ENCODE peak calls at places on chromosomes 13 and 19, in five cellular contexts. Q is H9, Y is AG04450, N is uterus, H is colonic mucosa. P is an unnamed sample.

GRCh38 chr19:44401108-44401786 is at the start of gene ZNF285:
- DNase-seq in Q (peak; percentile 97), Y (peak; percentile 94), N (peak; percentile 84), H (peak; percentile 93), P (peak; percentile 95)

GRCh38 chr19:9171393-9171991 is 7.3 kb upstream of the OR7D2 start:
- DNase-seq in Q (no peak), Y (no peak), N (no peak), H (no peak), P (no peak)

GRCh38 chr13:73618275-73618865 is 515.8 kb downstream of the KLF12 start:
- DNase-seq in Q (no peak), Y (no peak), N (no peak), H (peak; percentile 66), P (no peak)

GRCh38 chr13:94263038-94263437 is 216.4 kb downstream of the DCT start:
- DNase-seq in Q (no peak), Y (no peak), N (no peak), H (no peak), P (no peak)

GRCh38 chr19:16085115-16085514 is 8.8 kb downstream of the TPM4 start:
- DNase-seq in Q (no peak), Y (no peak), N (no peak), H (no peak), P (no peak)

GRCh38 chr19:14400913-14401312 is 18.2 kb downstream of the DDX39A start:
- DNase-seq in Q (no peak), Y (no peak), N (no peak), H (no peak), P (no peak)

GRCh38 chr19:6220385-6221191 is 59.2 kb downstream of the MLLT1 start:
- DNase-seq in Q (no peak), Y (no peak), N (peak; percentile 66), H (peak; percentile 38), P (peak; percentile 87)

GRCh38 chr13:48876289-48876688 is 99.4 kb upstream of the FNDC3A start:
- DNase-seq in Q (peak; percentile 69), Y (no peak), N (no peak), H (no peak), P (no peak)

GRCh38 chr13:101390461-101390860 is 25.8 kb downstream of the NALCN start:
- DNase-seq in Q (no peak), Y (no peak), N (no peak), H (no peak), P (no peak)

GRCh38 chr13:102945324-102945815 is 99.5 kb downstream of the ERCC5 start:
- DNase-seq in Q (no peak), Y (no peak), N (no peak), H (no peak), P (no peak)

GRCh38 chr19:51552996-51553725 is 17.9 kb upstream of the ZNF175 start:
- DNase-seq in Q (peak; percentile 91), Y (peak; percentile 23), N (no peak), H (peak; percentile 63), P (peak; percentile 73)

GRCh38 chr13:81487151-81487550 is 1146.2 kb upstream of the SPRY2 start:
- DNase-seq in Q (peak; percentile 50), Y (no peak), N (no peak), H (peak; percentile 22), P (no peak)

GRCh38 chr13:52892925-52893324 is 44.5 kb upstream of the PCDH8 start:
- DNase-seq in Q (no peak), Y (no peak), N (no peak), H (no peak), P (no peak)

GRCh38 chr13:85347251-85347650 is 452.0 kb downstream of the SLITRK6 start:
- DNase-seq in Q (no peak), Y (peak; percentile 2), N (no peak), H (no peak), P (no peak)

GRCh38 chr13:97000295-97000925 is 6.1 kb upstream of the OXGR1 start:
- DNase-seq in Q (no peak), Y (no peak), N (no peak), H (no peak), P (no peak)

GRCh38 chr19:48271531-48272151 is 1.8 kb downstream of the ZNF114 start:
- DNase-seq in Q (peak; percentile 80), Y (no peak), N (peak; percentile 28), H (peak; percentile 32), P (peak; percentile 31)

GRCh38 chr19:10544753-10545251 is 1.1 kb downstream of the ATG4D start:
- DNase-seq in Q (no peak), Y (no peak), N (no peak), H (peak; percentile 25), P (no peak)

GRCh38 chr19:56258272-56258671 is 14.3 kb upstream of the EDDM13 start:
- DNase-seq in Q (no peak), Y (no peak), N (no peak), H (no peak), P (no peak)
- H3K27me3 ChIP-seq in Q (no peaks in the 10 kb centered on the region), Y (no peaks in the 10 kb centered on the region), N (no peaks in the 10 kb centered on the region), H (no peaks in the 10 kb centered on the region), P (no peaks in the 10 kb centered on the region)

GRCh38 chr13:112911285-112911701 is 57.7 kb upstream of the MCF2L start:
- DNase-seq in Q (no peak), Y (no peak), N (no peak), H (no peak), P (no peak)

GRCh38 chr13:112911883-112912282 is 57.1 kb upstream of the MCF2L start:
- DNase-seq in Q (no peak), Y (no peak), N (no peak), H (no peak), P (no peak)

GRCh38 chr13:112908342-112908741 is 60.7 kb upstream of the MCF2L start:
- DNase-seq in Q (no peak), Y (no peak), N (no peak), H (no peak), P (no peak)

GRCh38 chr13:112910616-112911280 is 58.3 kb upstream of the MCF2L start:
- DNase-seq in Q (no peak), Y (no peak), N (no peak), H (no peak), P (no peak)

GRCh38 chr13:112910016-112910415 is 59.0 kb upstream of the MCF2L start:
- DNase-seq in Q (no peak), Y (no peak), N (no peak), H (no peak), P (no peak)
- H3K27me3 ChIP-seq in Q (peaks cover 2% of the 10 kb centered on the region), Y (peaks cover 48% of the 10 kb centered on the region), N (no peaks in the 10 kb centered on the region), H (no peaks in the 10 kb centered on the region), P (peaks cover 6% of the 10 kb centered on the region)

DNA sequence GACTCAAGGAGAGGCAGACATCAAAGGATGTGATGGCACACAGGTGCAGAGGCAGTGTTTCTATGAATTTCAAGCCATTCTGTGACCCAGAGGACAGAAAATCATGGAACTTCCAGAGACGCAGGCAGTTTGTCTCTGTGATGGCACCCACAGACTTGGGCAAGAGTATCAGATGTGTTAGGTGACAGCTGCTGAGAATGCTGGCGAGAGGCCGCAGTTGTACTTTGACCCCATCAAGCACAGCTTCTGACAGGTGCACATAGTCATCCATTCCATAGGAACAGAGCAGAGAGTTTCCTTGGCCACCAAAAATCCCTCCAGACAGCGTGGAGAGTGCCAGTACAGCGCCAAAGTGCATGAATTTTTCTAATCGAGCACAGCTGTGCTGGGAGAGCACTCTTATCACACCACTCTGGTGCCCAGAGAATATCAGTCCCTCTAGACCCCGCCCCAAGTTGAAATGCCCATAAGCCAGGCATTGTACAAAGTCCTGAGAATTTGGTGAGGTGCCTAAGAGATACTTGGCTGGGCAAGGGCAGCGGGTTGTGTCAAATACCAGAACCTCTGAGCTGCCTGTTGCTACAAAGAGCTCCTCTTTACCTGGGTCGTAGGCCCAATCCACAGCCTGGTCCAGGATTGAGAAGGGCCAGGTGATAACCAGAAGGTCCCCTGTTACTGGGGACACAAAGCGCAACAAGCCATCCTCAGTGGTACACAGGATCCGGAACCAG is 12.4 kb downstream of the WDR87 start:
- DNase-seq in Q (no peak), Y (no peak), N (no peak), H (no peak), P (no peak)
- H3K27me3 ChIP-seq in Q (no peaks in the 10 kb centered on the region), Y (peaks cover 25% of the 10 kb centered on the region), N (no peaks in the 10 kb centered on the region), H (no peaks in the 10 kb centered on the region), P (no peaks in the 10 kb centered on the region)

DNA sequence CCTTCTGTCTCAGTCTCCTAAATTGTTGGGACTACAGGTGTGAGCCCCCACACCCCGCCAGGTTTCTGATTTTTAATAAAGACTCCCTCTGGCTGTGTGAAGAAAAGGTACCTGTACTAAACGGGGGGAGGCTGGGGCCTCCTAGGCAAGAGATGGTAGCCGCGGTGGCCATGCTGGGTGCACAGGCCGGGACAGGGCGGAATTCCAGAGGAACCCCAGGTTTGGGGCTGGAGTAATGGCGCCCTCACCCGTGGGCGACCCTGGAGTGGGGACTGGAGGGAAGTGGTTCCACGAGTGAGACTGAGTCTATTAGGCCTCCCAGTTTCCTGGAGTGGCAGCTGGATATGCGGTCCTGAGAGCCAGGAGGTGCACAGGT is 1.6 kb upstream of the CBARP start:
- DNase-seq in Q (no peak), Y (no peak), N (no peak), H (no peak), P (no peak)
- H3K27me3 ChIP-seq in Q (no peaks in the 10 kb centered on the region), Y (no peaks in the 10 kb centered on the region), N (peaks cover 8% of the 10 kb centered on the region), H (peaks cover 28% of the 10 kb centered on the region), P (no peaks in the 10 kb centered on the region)

DNA sequence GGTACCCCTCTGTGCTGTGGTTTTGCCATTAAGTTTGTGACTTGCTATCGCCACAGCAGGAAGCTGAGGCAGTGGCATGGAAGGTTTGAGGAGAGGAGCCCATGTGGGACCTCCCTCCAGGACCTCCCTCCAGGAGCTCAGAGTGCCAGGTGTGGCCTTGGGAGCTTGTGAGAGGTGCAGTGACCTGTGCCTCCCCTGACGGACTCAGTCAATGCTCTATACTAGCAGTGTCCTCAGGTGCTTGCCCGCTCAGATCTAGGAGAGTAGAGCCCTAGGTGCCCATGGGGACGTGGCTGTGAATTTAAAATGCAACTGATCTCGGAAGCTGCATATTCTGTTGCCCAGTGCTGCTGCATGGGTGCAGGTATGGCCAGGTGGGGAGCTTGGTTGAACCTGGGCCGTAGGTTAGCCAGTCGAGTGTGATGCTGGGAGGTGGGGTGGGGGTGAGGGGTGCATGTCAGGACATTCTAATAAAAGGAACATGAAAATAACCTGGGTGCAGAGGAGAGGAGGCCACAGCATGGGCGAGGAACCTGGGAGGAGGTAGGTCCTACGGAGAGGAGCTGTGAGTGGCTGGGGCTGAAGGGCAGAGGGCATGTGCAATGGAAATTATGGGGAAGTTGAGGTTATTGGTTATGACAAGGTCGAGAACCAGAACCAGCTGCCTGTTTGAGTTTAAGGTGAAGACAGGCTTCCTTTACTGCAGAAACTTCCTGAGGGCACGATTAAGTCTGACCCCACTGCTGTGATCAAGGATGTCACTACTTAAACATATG is 41.6 kb downstream of the TEX29 start:
- DNase-seq in Q (no peak), Y (no peak), N (no peak), H (no peak), P (no peak)
- H3K27me3 ChIP-seq in Q (no peaks in the 10 kb centered on the region), Y (peaks cover 24% of the 10 kb centered on the region), N (no peaks in the 10 kb centered on the region), H (no peaks in the 10 kb centered on the region), P (peaks cover 7% of the 10 kb centered on the region)

DNA sequence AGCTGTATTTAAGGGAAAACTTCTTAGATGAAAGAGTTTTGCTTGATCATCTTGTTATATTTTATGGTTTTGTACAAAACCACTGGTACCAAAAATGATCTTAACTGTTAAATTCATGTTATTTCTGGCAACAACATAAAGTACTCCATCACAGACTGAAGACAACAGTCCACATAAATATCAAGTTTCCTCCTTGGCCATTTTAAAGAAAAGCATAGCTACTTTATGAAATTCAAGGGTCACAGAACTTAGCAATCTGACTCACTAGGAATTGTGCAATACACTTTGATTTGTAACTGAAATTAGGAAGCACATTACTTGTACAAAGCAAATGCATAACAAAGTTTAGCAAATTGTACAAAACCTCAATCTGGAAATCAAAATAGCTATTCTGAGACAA is 66.2 kb downstream of the TBC1D4 start:
- DNase-seq in Q (no peak), Y (peak; percentile 26), N (no peak), H (no peak), P (no peak)
- H3K27me3 ChIP-seq in Q (no peaks in the 10 kb centered on the region), Y (no peaks in the 10 kb centered on the region), N (no peaks in the 10 kb centered on the region), H (no peaks in the 10 kb centered on the region), P (no peaks in the 10 kb centered on the region)

P was measured in adrenal gland.